ENCODE peak calls at places on chromosomes 13 and 19, in eight cellular contexts. U, N, Y, J, W, A, L and S are unnamed samples.

GRCh38 chr19:3142292-3142670 is 6.4 kb downstream of the GNA15 start:
- DNase-seq in W (peak; percentile 98), J (no peak), A (no peak), N (no peak), U (no peak), Y (no peak), L (no peak), S (no peak)

GRCh38 chr19:7211191-7211988 is 82.8 kb downstream of the INSR start:
- DNase-seq in U (no peak), L (no peak), Y (no peak), N (no peak), J (no peak), A (no peak), W (no peak), S (no peak)

GRCh38 chr13:25899952-25900351 is 151.9 kb downstream of the SHISA2 start:
- DNase-seq in N (no peak), A (no peak), U (no peak), Y (no peak), J (no peak), W (no peak), L (no peak), S (no peak)

GRCh38 chr19:16106121-16106520 is 5.6 kb upstream of the RAB8A start:
- DNase-seq in J (no peak), L (no peak), U (no peak), N (no peak), A (no peak), Y (no peak), W (peak; percentile 59), S (no peak)

GRCh38 chr19:4157164-4157563 is 3.7 kb downstream of the CREB3L3 start:
- DNase-seq in Y (no peak), A (no peak), J (no peak), W (no peak), N (no peak), L (no peak), U (no peak), S (no peak)

GRCh38 chr19:5107432-5108122 is 138.7 kb downstream of the KDM4B start:
- DNase-seq in Y (no peak), J (no peak), W (no peak), N (no peak), A (no peak), L (no peak), U (no peak), S (no peak)

GRCh38 chr13:66224644-66225043 is 1005.5 kb downstream of the PCDH9 start:
- DNase-seq in J (no peak), N (no peak), W (no peak), U (no peak), L (no peak), A (no peak), Y (no peak), S (no peak)

GRCh38 chr13:110539894-110540293 is 21.6 kb downstream of the RAB20 start:
- DNase-seq in J (no peak), U (no peak), N (no peak), W (no peak), A (no peak), Y (no peak), L (no peak), S (no peak)

GRCh38 chr19:34228347-34228746 is 26.0 kb upstream of the GARRE1 start:
- DNase-seq in A (no peak), J (no peak), U (no peak), W (peak; percentile 68), N (no peak), Y (no peak), L (no peak), S (no peak)

GRCh38 chr19:4570423-4570822 is 10.9 kb upstream of the SEMA6B start:
- DNase-seq in N (no peak), U (no peak), L (no peak), W (no peak), A (no peak), J (no peak), Y (no peak), S (no peak)

GRCh38 chr19:1269478-1270167 is 491 bp downstream of the CIRBP start:
- DNase-seq in A (peak; percentile 86), W (peak; percentile 88), N (peak; percentile 93), Y (peak; percentile 75), U (peak; percentile 89), J (peak; percentile 80), L (peak; percentile 83), S (no peak)

GRCh38 chr13:73948848-73949529 is 185.2 kb downstream of the KLF12 start:
- DNase-seq in U (no peak), L (no peak), W (no peak), J (no peak), N (no peak), A (no peak), Y (no peak), S (no peak)

GRCh38 chr19:17766543-17767131 is 15.4 kb downstream of the FCHO1 start:
- DNase-seq in W (peak; percentile 64), N (peak; percentile 84), L (no peak), Y (peak; percentile 64), J (peak; percentile 28), A (peak; percentile 86), U (no peak), S (no peak)

GRCh38 chr13:83536941-83537340 is 345.3 kb downstream of the SLITRK1 start:
- DNase-seq in Y (no peak), J (no peak), W (no peak), A (no peak), L (no peak), N (no peak), U (no peak), S (no peak)

GRCh38 chr19:43789029-43789428 is 8.3 kb upstream of the KCNN4 start:
- DNase-seq in L (no peak), U (no peak), W (peak; percentile 46), A (peak; percentile 60), Y (no peak), N (no peak), J (no peak), S (no peak)

GRCh38 chr19:43524922-43525835 is 1.8 kb downstream of the ETHE1 start:
- DNase-seq in L (no peak), N (no peak), Y (peak; percentile 72), U (no peak), A (peak; percentile 36), W (peak; percentile 39), J (no peak), S (no peak)